ENCODE peak calls at places on chromosomes 6 and 20, in ten cellular contexts. N is GM23338, O is suprapubic skin, V is breast epithelium, T is stomach, J is transverse colon, Y is sigmoid colon, L is K562, D is HL-60, X is spleen. B is an unnamed sample.

GRCh38 chr6:15535495-15536200 is 127.2 kb downstream of the DTNBP1 start:
- DNase-seq in J (no peak), L (no peak), V (no peak), O (no peak), Y (peak), D (no peak), X (no peak), T (no peak), N (no peak), B (no peak)

GRCh38 chr6:149335924-149336323 is 18.4 kb downstream of the TAB2 start:
- DNase-seq in N (no peak), D (no peak), X (no peak), V (no peak), O (no peak), T (no peak), Y (no peak), L (no peak), J (no peak), B (no peak)

GRCh38 chr6:158772851-158773371 is 46.3 kb downstream of the EZR start:
- DNase-seq in T (no peak), O (no peak), N (no peak), D (no peak), Y (peak), J (peak), L (no peak), V (no peak), X (no peak), B (no peak)

GRCh38 chr6:57006101-57006500 is 40.4 kb upstream of the KIAA1586 start:
- DNase-seq in J (no peak), D (no peak), Y (no peak), N (no peak), T (no peak), O (no peak), L (no peak), X (no peak), V (no peak), B (no peak)

GRCh38 chr6:163414367-163415175 is at the start of gene QKI:
- DNase-seq in X (peak), N (peak), L (peak), J (peak), T (peak), Y (peak), V (peak), O (peak), D (peak), B (peak)

GRCh38 chr6:150720774-150721233 is 121.1 kb downstream of the PLEKHG1 start:
- DNase-seq in O (no peak), D (no peak), Y (no peak), X (no peak), V (no peak), T (no peak), N (peak), L (no peak), J (no peak), B (peak)

GRCh38 chr6:94050515-94050914 is 631.2 kb upstream of the EPHA7 start:
- DNase-seq in O (no peak), Y (no peak), J (no peak), V (no peak), L (no peak), T (no peak), N (peak), D (no peak), X (no peak), B (no peak)

GRCh38 chr20:24993337-24994185 is 1.0 kb upstream of the APMAP start:
- DNase-seq in J (no peak), X (no peak), O (no peak), N (no peak), Y (peak), L (peak), V (no peak), T (no peak), D (no peak), B (no peak)

GRCh38 chr6:146289816-146290588 is 253.6 kb upstream of the RAB32 start:
- DNase-seq in L (no peak), X (no peak), V (no peak), D (peak), T (no peak), Y (no peak), O (no peak), N (no peak), J (no peak), B (no peak)

GRCh38 chr20:22385602-22386299 is 198.6 kb downstream of the FOXA2 start:
- DNase-seq in N (peak), O (no peak), V (no peak), X (no peak), D (no peak), J (no peak), Y (no peak), T (peak), L (peak), B (no peak)

GRCh38 chr6:36739947-36740817 is 42.6 kb downstream of the RAB44 start:
- DNase-seq in N (no peak), J (no peak), D (no peak), T (no peak), L (no peak), V (no peak), X (no peak), Y (no peak), O (no peak), B (no peak)

GRCh38 chr20:22805219-22805618 is 220.8 kb upstream of the FOXA2 start:
- DNase-seq in N (peak), T (no peak), X (no peak), Y (no peak), V (no peak), J (no peak), L (no peak), O (no peak), D (no peak), B (no peak)

GRCh38 chr6:148523051-148523450 is 180.4 kb downstream of the SASH1 start:
- DNase-seq in Y (no peak), V (no peak), N (no peak), T (no peak), O (no peak), J (no peak), L (no peak), X (no peak), D (no peak), B (no peak)

GRCh38 chr6:40804905-40805304 is 217.7 kb upstream of the LRFN2 start:
- DNase-seq in N (peak), X (no peak), T (no peak), Y (no peak), J (no peak), O (no peak), V (no peak), D (no peak), L (no peak), B (no peak)

GRCh38 chr20:59443558-59443957 is 143.1 kb downstream of the EDN3 start:
- DNase-seq in N (no peak), D (no peak), V (no peak), O (no peak), T (no peak), L (no peak), X (no peak), Y (no peak), J (no peak), B (no peak)

GRCh38 chr6:132919476-132919875 is 105.1 kb downstream of the RPS12 start:
- DNase-seq in Y (peak), N (peak), J (peak), X (no peak), D (no peak), O (no peak), L (no peak), T (peak), V (peak), B (no peak)

GRCh38 chr20:41475507-41475906 is 108.9 kb upstream of the EMILIN3 start:
- DNase-seq in T (no peak), V (no peak), D (no peak), L (no peak), O (no peak), Y (no peak), N (no peak), J (no peak), X (no peak), B (no peak)

GRCh38 chr20:49270177-49270576 is 7.7 kb downstream of the ZNFX1 start:
- DNase-seq in T (no peak), D (no peak), V (no peak), L (no peak), X (no peak), N (no peak), J (no peak), O (no peak), Y (no peak), B (no peak)

GRCh38 chr6:50457351-50457750 is 256.0 kb upstream of the TFAP2D start:
- DNase-seq in Y (no peak), D (no peak), V (no peak), L (no peak), J (no peak), X (no peak), N (no peak), O (no peak), T (no peak), B (no peak)

GRCh38 chr6:71332012-71332411 is 43.4 kb downstream of the OGFRL1 start:
- DNase-seq in D (no peak), V (no peak), T (no peak), O (no peak), J (no peak), L (no peak), Y (no peak), N (no peak), X (no peak), B (no peak)

GRCh38 chr6:166627875-166628849 is 1.1 kb upstream of the RPS6KA2 start:
- DNase-seq in X (peak), V (peak), O (peak), L (peak), D (peak), Y (peak), N (peak), J (peak), T (peak), B (peak)

GRCh38 chr6:84651583-84651982 is 112.8 kb downstream of the TBX18 start:
- DNase-seq in O (no peak), T (no peak), V (no peak), X (no peak), N (no peak), J (no peak), D (no peak), L (no peak), Y (no peak), B (no peak)

GRCh38 chr6:124057448-124057847 is 253.8 kb downstream of the NKAIN2 start:
- DNase-seq in X (no peak), J (no peak), L (no peak), D (no peak), T (no peak), Y (no peak), O (no peak), V (no peak), N (no peak), B (no peak)

GRCh38 chr6:143539723-143540122 is 28.2 kb upstream of the FUCA2 start:
- DNase-seq in L (no peak), O (no peak), Y (no peak), X (no peak), N (peak), J (no peak), D (no peak), T (no peak), V (no peak), B (no peak)

GRCh38 chr6:117448732-117449131 is 23.0 kb upstream of the ROS1 start:
- DNase-seq in O (no peak), T (no peak), X (no peak), N (no peak), D (no peak), L (no peak), J (no peak), V (no peak), Y (no peak), B (no peak)

GRCh38 chr20:51331466-51331865 is 211.1 kb downstream of the NFATC2 start:
- DNase-seq in J (no peak), Y (no peak), V (no peak), O (no peak), X (peak), D (no peak), T (no peak), N (no peak), L (no peak), B (no peak)

GRCh38 chr6:40258531-40258930 is 324.3 kb upstream of the MOCS1 start:
- DNase-seq in O (no peak), J (no peak), L (no peak), X (no peak), Y (no peak), D (no peak), T (no peak), V (no peak), N (no peak), B (no peak)

GRCh38 chr6:38034269-38034914 is 214.9 kb downstream of the ZFAND3 start:
- DNase-seq in J (no peak), X (no peak), L (no peak), D (no peak), N (peak), V (no peak), Y (no peak), T (no peak), O (no peak), B (no peak)

GRCh38 chr20:33240923-33241322 is 5.1 kb downstream of the BPIFA1 start:
- DNase-seq in N (no peak), X (no peak), J (no peak), L (no peak), O (no peak), D (no peak), T (no peak), V (no peak), Y (no peak), B (no peak)

GRCh38 chr20:50426865-50427739 is 83.1 kb upstream of the PTPN1 start:
- DNase-seq in X (no peak), T (no peak), L (no peak), O (no peak), D (peak), N (no peak), V (no peak), Y (no peak), J (no peak), B (no peak)

GRCh38 chr6:127690092-127690491 is 113.1 kb downstream of the C6orf58 start:
- DNase-seq in T (no peak), O (no peak), L (no peak), J (no peak), N (peak), Y (no peak), X (no peak), V (no peak), D (no peak), B (no peak)

GRCh38 chr6:4371207-4371921 is 236.0 kb upstream of the ECI2 start:
- DNase-seq in N (no peak), J (no peak), D (no peak), O (no peak), L (peak), T (peak), V (no peak), X (no peak), Y (no peak), B (no peak)

GRCh38 chr6:39357998-39358686 is 35.6 kb upstream of the KCNK16 start:
- DNase-seq in Y (peak), V (no peak), D (peak), J (peak), L (no peak), T (peak), X (peak), O (no peak), N (no peak), B (no peak)

GRCh38 chr6:118012944-118013343 is 105.9 kb downstream of the SLC35F1 start:
- DNase-seq in T (no peak), L (no peak), D (no peak), X (no peak), N (no peak), Y (peak), O (no peak), V (no peak), J (no peak), B (no peak)

GRCh38 chr6:1995521-1996110 is 249.8 kb downstream of the GMDS start:
- DNase-seq in X (no peak), L (no peak), J (no peak), Y (no peak), N (peak), D (no peak), T (no peak), O (no peak), V (no peak), B (no peak)

GRCh38 chr6:32149932-32150920 is 1.5 kb downstream of the PRRT1 start:
- DNase-seq in D (no peak), N (peak), O (no peak), J (no peak), V (no peak), Y (no peak), L (no peak), T (no peak), X (no peak), B (no peak)

GRCh38 chr6:159897603-159898002 is 6.8 kb downstream of the MAS1 start:
- DNase-seq in N (no peak), T (no peak), J (no peak), X (no peak), L (no peak), V (no peak), D (no peak), O (no peak), Y (no peak), B (no peak)

GRCh38 chr6:159898519-159898918 is 7.7 kb downstream of the MAS1 start:
- DNase-seq in N (no peak), O (no peak), X (no peak), L (no peak), Y (no peak), T (no peak), J (no peak), V (no peak), D (no peak), B (no peak)

GRCh38 chr6:159894991-159895390 is 4.2 kb downstream of the MAS1 start:
- DNase-seq in D (no peak), T (peak), O (no peak), L (no peak), N (no peak), Y (no peak), X (no peak), J (peak), V (no peak), B (no peak)

GRCh38 chr6:159904497-159904911 is 13.7 kb downstream of the MAS1 start:
- DNase-seq in L (no peak), O (no peak), D (no peak), Y (no peak), T (no peak), N (no peak), V (no peak), X (no peak), J (no peak), B (peak)

GRCh38 chr6:159899994-159900745 is 9.4 kb downstream of the MAS1 start:
- DNase-seq in T (no peak), O (no peak), Y (no peak), D (no peak), N (no peak), J (no peak), L (no peak), V (no peak), X (no peak), B (no peak)
- TF ChIP-seq POLR2AphosphoS5 in T (no peak), O (no peak), Y (no peak), D (no peak), N (no peak), J (no peak), L (no peak), V (no peak), X (no peak), B (no peak)

DNA sequence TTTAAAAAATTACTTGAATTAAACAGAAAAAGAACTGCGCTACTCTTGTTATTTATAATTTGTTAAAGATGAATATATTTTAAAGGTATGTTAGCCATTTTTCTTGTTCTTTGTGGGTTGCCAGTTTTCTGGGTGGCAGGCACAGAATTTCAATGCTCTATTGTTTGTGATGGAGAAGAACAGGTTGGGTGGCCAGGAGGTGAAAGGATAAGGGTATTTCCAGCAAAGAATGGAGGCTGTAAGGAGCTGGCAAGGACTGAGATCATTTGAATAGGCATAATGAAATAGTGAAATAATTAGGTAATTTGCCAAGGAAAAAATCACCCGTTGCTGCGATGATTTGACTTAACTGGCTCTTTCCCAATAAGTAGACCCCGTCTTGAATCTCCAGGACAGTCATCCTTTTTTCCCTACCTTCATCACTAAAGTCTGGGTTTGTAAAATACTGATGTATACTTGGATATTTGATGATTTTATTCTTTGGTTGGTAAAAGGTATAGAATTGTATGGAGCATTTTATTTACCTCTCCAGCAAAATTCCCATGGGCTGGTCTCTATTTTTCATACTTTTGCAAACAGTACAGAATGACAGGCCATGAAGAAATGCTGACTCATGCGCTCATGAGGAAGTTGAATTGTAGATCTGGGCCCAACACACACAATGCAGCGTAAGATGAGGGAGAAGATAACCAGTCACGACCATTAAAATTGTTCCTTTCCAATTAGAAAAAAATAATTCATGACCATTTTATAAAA is 2.5 kb upstream of the GCNT2 start:
- DNase-seq in X (no peak), O (no peak), J (peak), Y (no peak), V (peak), N (peak), T (no peak), L (peak), D (peak), B (no peak)
- TF ChIP-seq POLR2AphosphoS5 in X (no peak), O (no peak), J (no peak), Y (no peak), V (no peak), N (no peak), T (no peak), L (peak), D (no peak), B (no peak)

GRCh38 chr6:129490551-129491245 is 219.3 kb downstream of the ARHGAP18 start:
- DNase-seq in O (no peak), J (peak), V (peak), X (no peak), Y (no peak), T (no peak), L (peak), N (peak), D (peak), B (peak)
- TF ChIP-seq POLR2AphosphoS5 in O (no peak), J (peak), V (no peak), X (no peak), Y (peak), T (peak), L (no peak), N (no peak), D (no peak), B (no peak)

GRCh38 chr6:13336553-13336952 is 8.2 kb upstream of the TBC1D7 start:
- DNase-seq in L (peak), X (peak), N (peak), J (peak), Y (peak), D (peak), O (peak), T (peak), V (peak), B (no peak)
- TF ChIP-seq POLR2AphosphoS5 in L (no peak), X (no peak), N (no peak), J (no peak), Y (peak), D (no peak), O (no peak), T (no peak), V (peak), B (no peak)

GRCh38 chr6:16758163-16758975 is 2.9 kb downstream of the ATXN1 start:
- DNase-seq in J (no peak), Y (no peak), T (no peak), V (no peak), N (peak), D (peak), L (no peak), X (no peak), O (no peak), B (no peak)
- TF ChIP-seq POLR2AphosphoS5 in J (no peak), Y (no peak), T (no peak), V (no peak), N (no peak), D (no peak), L (no peak), X (no peak), O (no peak), B (no peak)

GRCh38 chr6:116386581-116387299 is 16.0 kb downstream of the DSE start:
- DNase-seq in L (no peak), T (no peak), V (no peak), D (no peak), O (no peak), Y (no peak), N (no peak), X (no peak), J (no peak), B (no peak)

GRCh38 chr6:116388924-116389323 is 18.2 kb downstream of the DSE start:
- DNase-seq in T (no peak), O (no peak), X (no peak), J (no peak), Y (no peak), D (no peak), L (no peak), N (no peak), V (no peak), B (no peak)

GRCh38 chr6:116385462-116385807 is 14.7 kb downstream of the DSE start:
- DNase-seq in J (no peak), X (no peak), V (no peak), Y (no peak), O (no peak), N (no peak), L (no peak), D (no peak), T (no peak), B (no peak)

GRCh38 chr6:116385911-116386310 is 15.2 kb downstream of the DSE start:
- DNase-seq in T (no peak), N (no peak), L (no peak), J (no peak), X (no peak), O (no peak), D (no peak), V (no peak), Y (no peak), B (no peak)

DNA sequence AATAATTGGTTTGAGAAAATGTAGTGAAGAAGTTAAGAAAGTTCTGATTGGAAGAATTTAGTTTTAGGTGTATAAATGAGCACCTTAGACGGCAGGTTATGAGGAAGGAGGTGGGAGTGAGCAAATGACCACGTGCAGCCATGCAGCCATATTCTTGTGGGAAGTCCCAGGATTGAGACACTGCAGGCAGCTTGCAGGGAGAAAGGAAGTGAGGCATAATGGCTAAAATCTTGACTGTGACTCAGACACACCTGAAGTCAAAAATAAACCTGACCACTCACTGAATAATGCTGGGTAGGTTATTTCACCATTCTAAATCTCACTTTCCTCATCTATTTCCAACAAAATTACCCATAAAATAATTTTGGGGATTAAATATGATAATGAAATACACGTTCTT is 16.6 kb downstream of the DSE start:
- DNase-seq in L (no peak), J (no peak), Y (no peak), V (no peak), X (no peak), N (no peak), D (peak), O (no peak), T (no peak), B (no peak)
- TF ChIP-seq POLR2AphosphoS5 in L (no peak), J (no peak), Y (no peak), V (no peak), X (no peak), N (no peak), D (no peak), O (no peak), T (no peak), B (no peak)